ENCODE peak calls at places on chromosomes 16 and 17, in seven cellular contexts. E is IMR-90, P is stomach, F is kidney, H is heart left ventricle, W is ovary, B is endodermal cell. Y is an unnamed sample.

GRCh38 chr16:85522842-85523601 is 90.1 kb upstream of the GSE1 start:
- DNase-seq in E (peak; percentile 24), P (peak; percentile 75), F (no peak), H (peak; percentile 57), W (peak; percentile 59), B (no peak), Y (peak; percentile 57)

GRCh38 chr17:7445011-7445927 is at the start of gene CHRNB1:
- DNase-seq in E (peak; percentile 27), P (peak; percentile 78), F (peak; percentile 93), H (peak; percentile 83), W (peak; percentile 57), B (peak; percentile 98), Y (peak; percentile 88)

GRCh38 chr17:61349350-61349749 is 50.3 kb upstream of the TBX2 start:
- DNase-seq in E (no peak), P (no peak), F (no peak), H (no peak), W (no peak), B (peak; percentile 66), Y (no peak)

GRCh38 chr17:41500131-41500911 is 5.1 kb downstream of the KRT13 start:
- DNase-seq in E (peak; percentile 76), P (no peak), F (no peak), H (no peak), W (no peak), B (peak; percentile 67), Y (no peak)

GRCh38 chr17:73532441-73532901 is 111.8 kb downstream of the SDK2 start:
- DNase-seq in E (no peak), P (no peak), F (no peak), H (no peak), W (no peak), B (peak; percentile 76), Y (no peak)

GRCh38 chr17:41551370-41551769 is 20.5 kb downstream of the KRT9 start:
- DNase-seq in E (peak; percentile 46), P (no peak), F (no peak), H (no peak), W (no peak), B (no peak), Y (no peak)

GRCh38 chr17:67558740-67559380 is 158.9 kb upstream of the NOL11 start:
- DNase-seq in E (peak; percentile 50), P (no peak), F (no peak), H (no peak), W (no peak), B (peak; percentile 54), Y (no peak)

GRCh38 chr17:21165922-21166598 is 39.3 kb downstream of the DHRS7B start:
- DNase-seq in E (no peak), P (no peak), F (no peak), H (peak; percentile 72), W (peak; percentile 31), B (no peak), Y (no peak)

GRCh38 chr16:87747626-87748025 is 18.2 kb downstream of the KLHDC4 start:
- DNase-seq in E (no peak), P (no peak), F (no peak), H (no peak), W (no peak), B (peak; percentile 70), Y (no peak)

GRCh38 chr16:969508-970378 is 1.0 kb downstream of the LMF1 start:
- DNase-seq in E (peak; percentile 13), P (no peak), F (peak; percentile 81), H (no peak), W (peak; percentile 41), B (no peak), Y (peak; percentile 31)

GRCh38 chr16:78770353-78771091 is 671.1 kb downstream of the WWOX start:
- DNase-seq in E (no peak), P (peak; percentile 78), F (peak; percentile 88), H (peak; percentile 70), W (peak; percentile 69), B (peak; percentile 94), Y (peak; percentile 82)

GRCh38 chr17:78414178-78415162 is 36.0 kb downstream of the PGS1 start:
- DNase-seq in E (no peak), P (no peak), F (peak; percentile 68), H (no peak), W (no peak), B (no peak), Y (peak; percentile 18)

GRCh38 chr16:81904320-81904719 is 107.0 kb downstream of the SDR42E1 start:
- DNase-seq in E (no peak), P (no peak), F (no peak), H (no peak), W (no peak), B (no peak), Y (no peak)

GRCh38 chr16:50528820-50529219 is 19.4 kb upstream of the NKD1 start:
- DNase-seq in E (no peak), P (no peak), F (no peak), H (no peak), W (no peak), B (peak; percentile 7), Y (no peak)

GRCh38 chr17:83067718-83068261 is 11.6 kb upstream of the METRNL start:
- DNase-seq in E (peak; percentile 16), P (no peak), F (peak; percentile 41), H (no peak), W (no peak), B (peak; percentile 67), Y (peak; percentile 9)

GRCh38 chr16:67613808-67614207 is 31.1 kb upstream of the CARMIL2 start:
- DNase-seq in E (no peak), P (no peak), F (no peak), H (no peak), W (no peak), B (peak; percentile 85), Y (peak; percentile 15)

GRCh38 chr17:56832446-56832845 is 1.3 kb downstream of the C17orf67 start:
- DNase-seq in E (no peak), P (no peak), F (no peak), H (no peak), W (no peak), B (no peak), Y (peak; percentile 24)

GRCh38 chr16:25027781-25028180 is 12.6 kb upstream of the ARHGAP17 start:
- DNase-seq in E (no peak), P (no peak), F (no peak), H (no peak), W (no peak), B (no peak), Y (no peak)

GRCh38 chr17:63498621-63499195 is 21.8 kb downstream of the ACE start:
- DNase-seq in E (peak; percentile 92), P (no peak), F (no peak), H (no peak), W (no peak), B (no peak), Y (no peak)

GRCh38 chr17:10224592-10225195 is 26.3 kb upstream of the GAS7 start:
- DNase-seq in E (no peak), P (no peak), F (no peak), H (no peak), W (no peak), B (no peak), Y (no peak)

GRCh38 chr17:3965123-3965800 is 1.0 kb upstream of the ATP2A3 start:
- DNase-seq in E (no peak), P (peak; percentile 83), F (peak; percentile 86), H (peak; percentile 69), W (no peak), B (peak; percentile 95), Y (peak; percentile 91)

GRCh38 chr17:8223356-8224063 is 13.1 kb upstream of the AURKB start:
- DNase-seq in E (peak; percentile 47), P (peak; percentile 67), F (peak; percentile 93), H (peak; percentile 68), W (peak; percentile 70), B (peak; percentile 92), Y (peak; percentile 82)

GRCh38 chr17:29251969-29252866 is 5.6 kb downstream of the CRYBA1 start:
- DNase-seq in E (peak; percentile 50), P (no peak), F (no peak), H (no peak), W (no peak), B (no peak), Y (no peak)

GRCh38 chr16:56608876-56609462 is 585 bp downstream of the MT2A start:
- DNase-seq in E (no peak), P (no peak), F (peak; percentile 67), H (no peak), W (no peak), B (peak; percentile 68), Y (peak; percentile 59)
- H3K36me3 ChIP-seq in E (no peaks in the 10 kb centered on the region), P (no peaks in the 10 kb centered on the region), F (no peaks in the 10 kb centered on the region), H (no peaks in the 10 kb centered on the region), W (no peaks in the 10 kb centered on the region), B (no peaks in the 10 kb centered on the region), Y (no peaks in the 10 kb centered on the region)

DNA sequence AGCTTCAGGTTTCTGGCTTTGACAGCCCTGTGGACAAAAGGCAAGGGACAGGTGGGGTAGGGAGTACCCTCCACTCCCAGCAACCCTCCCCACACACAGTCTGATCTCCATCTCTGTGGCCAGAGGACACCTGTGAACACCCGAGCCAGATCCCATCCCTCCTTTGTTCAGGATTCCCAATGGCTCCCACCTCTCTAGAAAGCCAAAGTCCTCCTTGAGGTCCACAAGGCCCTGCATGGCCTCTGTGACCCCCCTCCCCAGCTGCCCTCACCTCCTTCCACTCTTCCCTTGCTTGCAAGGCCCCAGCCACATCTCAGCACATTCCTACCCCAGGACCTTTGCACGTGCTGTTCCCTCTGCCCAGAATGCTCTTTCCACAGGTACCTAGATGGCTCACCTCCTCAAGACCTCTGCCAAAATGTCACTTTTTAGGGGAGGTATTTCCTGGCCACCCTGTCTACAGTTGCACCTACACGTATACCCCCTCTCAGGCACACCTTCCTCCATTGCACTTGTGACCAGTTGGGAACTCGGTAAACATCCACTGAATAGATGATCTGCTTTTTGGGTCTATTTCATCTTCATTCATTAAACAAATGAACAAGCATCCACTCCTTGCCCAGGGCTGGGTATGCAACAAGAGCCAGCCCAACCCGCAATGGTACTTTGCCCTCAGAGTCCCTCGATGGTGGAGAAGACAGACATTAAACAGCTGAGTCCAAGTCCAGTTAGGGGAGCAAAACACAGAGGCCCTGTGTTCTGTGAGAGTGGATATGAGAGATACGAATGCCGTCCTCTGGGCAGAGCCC is 107.0 kb downstream of the CRLF3 start:
- DNase-seq in E (no peak), P (no peak), F (peak; percentile 24), H (no peak), W (peak; percentile 5), B (peak; percentile 39), Y (no peak)
- TF ChIP-seq CTCF in E (no peak), P (no peak), F (no peak), H (no peak), W (no peak), B (no peak), Y (no peak)

DNA sequence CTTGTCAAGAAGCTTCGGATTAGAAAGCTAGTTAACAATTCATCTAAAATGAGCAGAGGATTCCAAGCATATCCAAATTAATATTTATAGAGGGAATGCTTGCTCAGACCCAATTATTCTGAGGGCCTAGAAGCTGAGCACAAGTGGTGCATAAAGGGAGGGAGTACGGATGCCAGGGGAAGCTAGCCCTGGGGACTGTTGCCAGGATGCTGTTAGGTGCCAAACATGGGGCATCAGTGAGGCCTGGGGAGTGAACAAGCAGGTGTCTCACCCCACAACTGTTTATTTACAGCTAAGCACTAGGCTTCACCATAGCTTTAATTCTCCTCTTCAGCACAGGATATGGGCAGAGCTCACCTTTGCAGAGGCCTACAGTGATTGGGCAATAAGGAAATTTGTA is 684.1 kb upstream of the C16orf82 start:
- DNase-seq in E (no peak), P (no peak), F (no peak), H (no peak), W (no peak), B (no peak), Y (no peak)
- H3K36me3 ChIP-seq in E (no peaks in the 10 kb centered on the region), P (no peaks in the 10 kb centered on the region), F (no peaks in the 10 kb centered on the region), H (no peaks in the 10 kb centered on the region), W (no peaks in the 10 kb centered on the region), B (no peaks in the 10 kb centered on the region), Y (no peaks in the 10 kb centered on the region)

GRCh38 chr17:65093930-65094329 is 37.4 kb upstream of the GNA13 start:
- DNase-seq in E (no peak), P (no peak), F (no peak), H (no peak), W (no peak), B (peak; percentile 55), Y (no peak)
- TF ChIP-seq CTCF in E (peak; percentile 22), P (no peak), F (no peak), H (no peak), W (no peak), B (peak; percentile 66), Y (no peak)

GRCh38 chr16:89881368-89881730 is 8.0 kb downstream of the TCF25 start:
- DNase-seq in E (no peak), P (no peak), F (no peak), H (no peak), W (no peak), B (no peak), Y (no peak)
- H3K36me3 ChIP-seq in E (peaks cover 53% of the 10 kb centered on the region), P (peaks cover 83% of the 10 kb centered on the region), F (peaks cover 31% of the 10 kb centered on the region), H (peaks cover 42% of the 10 kb centered on the region), W (no peaks in the 10 kb centered on the region), B (peaks cover 70% of the 10 kb centered on the region), Y (no peaks in the 10 kb centered on the region)

Y was measured in mucosa of descending colon.